ENCODE peak calls at places on chromosomes 4 and X, in nine cellular contexts. One of them, this sample, is unnamed.

GRCh38 chr4:42119916-42120315 is 32.5 kb downstream of the BEND4 start:
- DNase-seq in left lung: no peak
- DNase-seq in choroid plexus epithelial cell: no peak
- DNase-seq in kidney epithelial cell: no peak
- DNase-seq in Calu3: no peak
- DNase-seq in adrenal gland: no peak
- DNase-seq in A549: no peak
- DNase-seq in NB4: no peak
- DNase-seq in cardiac muscle cell: no peak
- DNase-seq in this sample: no peak

GRCh38 chrX:129979207-129979920 is 3.1 kb upstream of the BCORL1 start:
- DNase-seq in left lung: no peak
- DNase-seq in adrenal gland: no peak
- DNase-seq in choroid plexus epithelial cell: peak
- DNase-seq in cardiac muscle cell: peak
- DNase-seq in Calu3: no peak
- DNase-seq in kidney epithelial cell: no peak
- DNase-seq in NB4: peak
- DNase-seq in A549: no peak
- DNase-seq in this sample: no peak

GRCh38 chrX:134604701-134605271 is 53.5 kb downstream of the PLAC1 start:
- DNase-seq in NB4: no peak
- DNase-seq in choroid plexus epithelial cell: peak
- DNase-seq in cardiac muscle cell: peak
- DNase-seq in A549: peak
- DNase-seq in adrenal gland: peak
- DNase-seq in left lung: no peak
- DNase-seq in Calu3: peak
- DNase-seq in kidney epithelial cell: no peak
- DNase-seq in this sample: no peak

GRCh38 chr4:8058031-8058479 is 100.6 kb downstream of the ABLIM2 start:
- DNase-seq in kidney epithelial cell: no peak
- DNase-seq in left lung: no peak
- DNase-seq in Calu3: no peak
- DNase-seq in adrenal gland: no peak
- DNase-seq in cardiac muscle cell: no peak
- DNase-seq in A549: no peak
- DNase-seq in choroid plexus epithelial cell: no peak
- DNase-seq in NB4: no peak
- DNase-seq in this sample: no peak

GRCh38 chr4:35461931-35462659 is 782.2 kb downstream of the ARAP2 start:
- DNase-seq in kidney epithelial cell: no peak
- DNase-seq in Calu3: no peak
- DNase-seq in adrenal gland: no peak
- DNase-seq in left lung: no peak
- DNase-seq in NB4: peak
- DNase-seq in A549: peak
- DNase-seq in cardiac muscle cell: no peak
- DNase-seq in choroid plexus epithelial cell: no peak
- DNase-seq in this sample: no peak

GRCh38 chrX:41025926-41026325 is 59.3 kb upstream of the USP9X start:
- DNase-seq in cardiac muscle cell: peak
- DNase-seq in NB4: no peak
- DNase-seq in Calu3: no peak
- DNase-seq in adrenal gland: no peak
- DNase-seq in left lung: no peak
- DNase-seq in choroid plexus epithelial cell: peak
- DNase-seq in kidney epithelial cell: no peak
- DNase-seq in A549: peak
- DNase-seq in this sample: no peak

GRCh38 chr4:33878710-33879109 is 2365.6 kb downstream of the ARAP2 start:
- DNase-seq in adrenal gland: no peak
- DNase-seq in left lung: no peak
- DNase-seq in cardiac muscle cell: no peak
- DNase-seq in kidney epithelial cell: no peak
- DNase-seq in NB4: no peak
- DNase-seq in choroid plexus epithelial cell: no peak
- DNase-seq in Calu3: no peak
- DNase-seq in A549: no peak
- DNase-seq in this sample: no peak

GRCh38 chrX:16633754-16634153 is 16.2 kb upstream of the S100G start:
- DNase-seq in cardiac muscle cell: no peak
- DNase-seq in A549: no peak
- DNase-seq in choroid plexus epithelial cell: peak
- DNase-seq in kidney epithelial cell: no peak
- DNase-seq in Calu3: no peak
- DNase-seq in NB4: no peak
- DNase-seq in adrenal gland: no peak
- DNase-seq in left lung: no peak
- DNase-seq in this sample: no peak

GRCh38 chr4:69546121-69546520 is 50.4 kb upstream of the UGT2B4 start:
- DNase-seq in NB4: peak
- DNase-seq in kidney epithelial cell: peak
- DNase-seq in Calu3: no peak
- DNase-seq in left lung: no peak
- DNase-seq in adrenal gland: no peak
- DNase-seq in A549: no peak
- DNase-seq in choroid plexus epithelial cell: no peak
- DNase-seq in cardiac muscle cell: no peak
- DNase-seq in this sample: no peak

GRCh38 chr4:5878359-5878758 is 14.5 kb downstream of the CRMP1 start:
- DNase-seq in choroid plexus epithelial cell: no peak
- DNase-seq in NB4: no peak
- DNase-seq in adrenal gland: no peak
- DNase-seq in cardiac muscle cell: no peak
- DNase-seq in kidney epithelial cell: no peak
- DNase-seq in A549: no peak
- DNase-seq in left lung: no peak
- DNase-seq in Calu3: no peak
- DNase-seq in this sample: no peak

GRCh38 chr4:5884804-5885203 is 8.1 kb downstream of the CRMP1 start:
- DNase-seq in NB4: no peak
- DNase-seq in kidney epithelial cell: no peak
- DNase-seq in cardiac muscle cell: no peak
- DNase-seq in left lung: no peak
- DNase-seq in adrenal gland: no peak
- DNase-seq in Calu3: no peak
- DNase-seq in A549: no peak
- DNase-seq in choroid plexus epithelial cell: no peak
- DNase-seq in this sample: no peak

GRCh38 chr4:5882947-5883346 is 9.9 kb downstream of the CRMP1 start:
- DNase-seq in NB4: no peak
- DNase-seq in cardiac muscle cell: no peak
- DNase-seq in choroid plexus epithelial cell: no peak
- DNase-seq in kidney epithelial cell: no peak
- DNase-seq in A549: no peak
- DNase-seq in Calu3: no peak
- DNase-seq in left lung: no peak
- DNase-seq in adrenal gland: no peak
- DNase-seq in this sample: no peak

GRCh38 chr4:5883916-5884315 is 9.0 kb downstream of the CRMP1 start:
- DNase-seq in kidney epithelial cell: no peak
- DNase-seq in adrenal gland: no peak
- DNase-seq in choroid plexus epithelial cell: no peak
- DNase-seq in Calu3: no peak
- DNase-seq in A549: no peak
- DNase-seq in left lung: no peak
- DNase-seq in cardiac muscle cell: no peak
- DNase-seq in NB4: no peak
- DNase-seq in this sample: no peak

GRCh38 chr4:5881340-5881739 is 11.5 kb downstream of the CRMP1 start:
- DNase-seq in kidney epithelial cell: no peak
- DNase-seq in cardiac muscle cell: peak
- DNase-seq in left lung: no peak
- DNase-seq in A549: no peak
- DNase-seq in NB4: no peak
- DNase-seq in Calu3: no peak
- DNase-seq in choroid plexus epithelial cell: peak
- DNase-seq in adrenal gland: no peak
- DNase-seq in this sample: no peak
- TF ChIP-seq CTCF in kidney epithelial cell: no peak
- TF ChIP-seq CTCF in cardiac muscle cell: no peak
- TF ChIP-seq CTCF in left lung: no peak
- TF ChIP-seq CTCF in A549: no peak
- TF ChIP-seq CTCF in NB4: no peak
- TF ChIP-seq CTCF in Calu3: no peak
- TF ChIP-seq CTCF in choroid plexus epithelial cell: no peak
- TF ChIP-seq CTCF in adrenal gland: no peak
- TF ChIP-seq CTCF in this sample: no peak

DNA sequence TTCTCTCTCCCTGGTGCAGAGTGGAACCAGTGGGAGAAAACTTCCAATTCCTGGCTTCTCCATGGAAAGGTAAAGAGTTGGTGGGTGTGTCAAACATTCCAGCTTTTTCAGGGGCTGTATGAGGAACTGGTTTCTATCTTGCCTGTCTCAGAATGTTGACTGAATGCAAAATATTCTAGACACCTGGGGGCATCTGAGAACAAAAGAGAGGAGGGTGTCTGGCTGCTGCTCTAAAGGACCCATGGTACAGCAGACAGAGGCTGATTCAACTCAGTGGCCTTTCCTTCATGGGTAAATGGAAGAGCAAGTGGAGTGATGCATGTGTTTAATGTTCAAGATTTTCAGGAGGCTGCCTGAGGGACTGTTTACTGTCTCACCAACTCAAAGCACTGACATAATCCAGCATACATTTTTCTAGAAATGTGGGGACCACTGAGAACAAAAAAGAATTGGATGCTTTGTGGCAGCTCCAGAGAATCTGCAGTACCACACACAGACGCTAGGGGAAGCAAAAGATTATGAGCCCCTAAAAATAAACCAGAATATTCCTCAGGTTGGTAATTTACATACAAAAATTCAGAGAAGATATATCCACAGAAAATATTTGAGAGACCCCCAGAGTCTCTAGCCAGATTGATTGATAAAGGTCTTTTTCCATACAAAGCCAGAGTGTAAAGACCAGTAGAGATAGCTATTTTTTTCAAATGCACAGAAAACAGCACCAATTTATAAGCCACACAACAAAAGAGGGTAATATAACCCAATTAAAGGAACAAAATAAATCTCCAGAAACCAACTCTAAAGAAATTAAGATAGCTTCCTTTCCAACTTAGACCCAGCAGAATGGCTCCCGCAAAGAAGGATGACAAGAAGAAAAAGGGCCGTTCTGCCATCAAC is 48.0 kb upstream of the STARD8 start:
- DNase-seq in NB4: peak
- DNase-seq in cardiac muscle cell: no peak
- DNase-seq in choroid plexus epithelial cell: peak
- DNase-seq in left lung: no peak
- DNase-seq in A549: peak
- DNase-seq in kidney epithelial cell: no peak
- DNase-seq in adrenal gland: no peak
- DNase-seq in Calu3: no peak
- DNase-seq in this sample: no peak
- TF ChIP-seq CTCF in NB4: peak
- TF ChIP-seq CTCF in cardiac muscle cell: peak
- TF ChIP-seq CTCF in choroid plexus epithelial cell: peak
- TF ChIP-seq CTCF in left lung: peak
- TF ChIP-seq CTCF in A549: peak
- TF ChIP-seq CTCF in kidney epithelial cell: peak
- TF ChIP-seq CTCF in adrenal gland: peak
- TF ChIP-seq CTCF in Calu3: no peak
- TF ChIP-seq CTCF in this sample: peak

GRCh38 chrX:10516781-10517322 is 103.5 kb downstream of the MID1 start:
- DNase-seq in adrenal gland: no peak
- DNase-seq in kidney epithelial cell: no peak
- DNase-seq in cardiac muscle cell: no peak
- DNase-seq in left lung: no peak
- DNase-seq in NB4: no peak
- DNase-seq in choroid plexus epithelial cell: no peak
- DNase-seq in Calu3: no peak
- DNase-seq in A549: no peak
- DNase-seq in this sample: no peak

GRCh38 chrX:10518073-10518472 is 102.3 kb downstream of the MID1 start:
- DNase-seq in cardiac muscle cell: no peak
- DNase-seq in kidney epithelial cell: no peak
- DNase-seq in NB4: no peak
- DNase-seq in left lung: no peak
- DNase-seq in adrenal gland: no peak
- DNase-seq in A549: no peak
- DNase-seq in choroid plexus epithelial cell: no peak
- DNase-seq in Calu3: no peak
- DNase-seq in this sample: no peak

GRCh38 chrX:10519278-10519677 is 101.1 kb downstream of the MID1 start:
- DNase-seq in cardiac muscle cell: no peak
- DNase-seq in A549: no peak
- DNase-seq in kidney epithelial cell: no peak
- DNase-seq in left lung: no peak
- DNase-seq in Calu3: no peak
- DNase-seq in choroid plexus epithelial cell: peak
- DNase-seq in adrenal gland: no peak
- DNase-seq in NB4: no peak
- DNase-seq in this sample: no peak

GRCh38 chrX:10524578-10524977 is 95.8 kb downstream of the MID1 start:
- DNase-seq in cardiac muscle cell: no peak
- DNase-seq in choroid plexus epithelial cell: no peak
- DNase-seq in A549: no peak
- DNase-seq in Calu3: no peak
- DNase-seq in NB4: no peak
- DNase-seq in kidney epithelial cell: no peak
- DNase-seq in adrenal gland: no peak
- DNase-seq in left lung: no peak
- DNase-seq in this sample: no peak

GRCh38 chrX:10519761-10520160 is 100.6 kb downstream of the MID1 start:
- DNase-seq in left lung: no peak
- DNase-seq in kidney epithelial cell: no peak
- DNase-seq in adrenal gland: no peak
- DNase-seq in choroid plexus epithelial cell: peak
- DNase-seq in A549: no peak
- DNase-seq in cardiac muscle cell: no peak
- DNase-seq in NB4: no peak
- DNase-seq in Calu3: no peak
- DNase-seq in this sample: no peak
- TF ChIP-seq CTCF in left lung: no peak
- TF ChIP-seq CTCF in kidney epithelial cell: no peak
- TF ChIP-seq CTCF in adrenal gland: no peak
- TF ChIP-seq CTCF in choroid plexus epithelial cell: no peak
- TF ChIP-seq CTCF in A549: no peak
- TF ChIP-seq CTCF in cardiac muscle cell: no peak
- TF ChIP-seq CTCF in NB4: no peak
- TF ChIP-seq CTCF in Calu3: no peak
- TF ChIP-seq CTCF in this sample: no peak

DNA sequence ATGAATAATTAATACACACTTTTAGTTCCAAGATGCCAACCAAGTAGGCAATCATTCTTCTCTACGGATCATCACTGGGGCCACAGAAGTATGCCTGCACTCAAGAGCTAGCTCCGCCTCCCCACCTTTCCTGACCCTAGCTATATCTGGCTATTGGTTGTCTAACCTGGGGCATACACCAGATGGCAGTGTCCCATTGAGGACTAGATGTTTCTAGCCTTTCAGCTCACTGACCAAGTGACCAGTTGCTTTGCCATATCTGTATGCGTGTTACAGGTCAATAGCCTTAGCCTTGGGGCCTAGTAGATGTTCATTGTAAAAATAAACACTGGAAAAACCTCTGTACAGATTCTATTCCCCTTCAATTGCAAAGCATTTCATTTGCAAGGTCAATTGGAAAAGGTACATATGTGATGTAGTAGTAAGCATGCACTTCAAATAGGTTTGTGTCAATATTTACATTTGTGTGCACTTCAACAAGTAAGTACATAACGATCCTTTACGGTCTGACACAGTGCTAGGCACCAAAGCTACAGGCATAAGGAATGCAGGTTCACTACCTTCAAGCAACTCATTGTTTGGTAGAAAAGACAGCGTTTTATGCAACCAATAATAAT is 521.7 kb downstream of the PPARGC1A start:
- DNase-seq in cardiac muscle cell: peak
- DNase-seq in adrenal gland: no peak
- DNase-seq in left lung: no peak
- DNase-seq in NB4: peak
- DNase-seq in choroid plexus epithelial cell: peak
- DNase-seq in A549: no peak
- DNase-seq in Calu3: peak
- DNase-seq in kidney epithelial cell: no peak
- DNase-seq in this sample: no peak
- TF ChIP-seq CTCF in cardiac muscle cell: peak
- TF ChIP-seq CTCF in adrenal gland: peak
- TF ChIP-seq CTCF in left lung: no peak
- TF ChIP-seq CTCF in NB4: peak
- TF ChIP-seq CTCF in choroid plexus epithelial cell: peak
- TF ChIP-seq CTCF in A549: no peak
- TF ChIP-seq CTCF in Calu3: peak
- TF ChIP-seq CTCF in kidney epithelial cell: peak
- TF ChIP-seq CTCF in this sample: no peak